ENCODE peak calls at places on chromosomes 16 and 17, in six cellular contexts. One of them, this sample, is unnamed. For H3K4me1, the result is how much of the 10 kb centered on the place peaks cover.

GRCh38 chr16:10949424-10949970 is 5.1 kb downstream of the CLEC16A start:
- DNase-seq in H1: peak
- DNase-seq in K562: no peak
- DNase-seq in HepG2: no peak
- DNase-seq in HCT116: no peak
- DNase-seq in GM12878: peak
- DNase-seq in this sample: peak

GRCh38 chr17:34895388-34895787 is 65.9 kb downstream of the CCT6B start:
- DNase-seq in H1: no peak
- DNase-seq in GM12878: no peak
- DNase-seq in HCT116: no peak
- DNase-seq in HepG2: no peak
- DNase-seq in K562: no peak
- DNase-seq in this sample: no peak

GRCh38 chr17:50426472-50426782 is 409 bp downstream of the ACSF2 start:
- DNase-seq in H1: no peak
- DNase-seq in GM12878: no peak
- DNase-seq in HCT116: no peak
- DNase-seq in HepG2: no peak
- DNase-seq in K562: no peak
- DNase-seq in this sample: no peak

GRCh38 chr17:55398689-55399088 is 22.9 kb downstream of the MMD start:
- DNase-seq in H1: no peak
- DNase-seq in HCT116: no peak
- DNase-seq in GM12878: no peak
- DNase-seq in K562: no peak
- DNase-seq in HepG2: peak
- DNase-seq in this sample: no peak

GRCh38 chr17:7613769-7614421 is 802 bp downstream of the FXR2 start:
- DNase-seq in HepG2: no peak
- DNase-seq in H1: no peak
- DNase-seq in K562: no peak
- DNase-seq in HCT116: no peak
- DNase-seq in GM12878: no peak
- DNase-seq in this sample: no peak

GRCh38 chr16:25035494-25036405 is 20.6 kb upstream of the ARHGAP17 start:
- DNase-seq in H1: no peak
- DNase-seq in GM12878: no peak
- DNase-seq in HCT116: no peak
- DNase-seq in K562: no peak
- DNase-seq in HepG2: no peak
- DNase-seq in this sample: no peak

GRCh38 chr17:36610472-36610871 is 9.1 kb downstream of the MRM1 start:
- DNase-seq in HepG2: no peak
- DNase-seq in H1: no peak
- DNase-seq in K562: no peak
- DNase-seq in HCT116: no peak
- DNase-seq in GM12878: no peak
- DNase-seq in this sample: no peak

GRCh38 chr16:53664724-53665345 is 38.8 kb downstream of the RPGRIP1L start:
- DNase-seq in K562: no peak
- DNase-seq in HepG2: no peak
- DNase-seq in HCT116: no peak
- DNase-seq in GM12878: peak
- DNase-seq in H1: no peak
- DNase-seq in this sample: no peak

GRCh38 chr17:64747938-64748540 is 85.9 kb upstream of the SMURF2 start:
- DNase-seq in K562: no peak
- DNase-seq in HCT116: no peak
- DNase-seq in GM12878: no peak
- DNase-seq in HepG2: no peak
- DNase-seq in H1: no peak
- DNase-seq in this sample: no peak

GRCh38 chr17:47692137-47692894 is 1.6 kb upstream of the TBKBP1 start:
- DNase-seq in HepG2: no peak
- DNase-seq in H1: no peak
- DNase-seq in GM12878: no peak
- DNase-seq in K562: no peak
- DNase-seq in HCT116: no peak
- DNase-seq in this sample: no peak

GRCh38 chr16:14958323-14958600 is 16.6 kb upstream of the PDXDC1 start:
- DNase-seq in H1: no peak
- DNase-seq in GM12878: no peak
- DNase-seq in HCT116: no peak
- DNase-seq in K562: no peak
- DNase-seq in HepG2: no peak
- DNase-seq in this sample: no peak

GRCh38 chr17:8831234-8831849 is 32.2 kb upstream of the MFSD6L start:
- DNase-seq in HCT116: no peak
- DNase-seq in HepG2: no peak
- DNase-seq in H1: peak
- DNase-seq in K562: no peak
- DNase-seq in GM12878: no peak
- DNase-seq in this sample: no peak

GRCh38 chr17:8830141-8830540 is 31.0 kb upstream of the MFSD6L start:
- DNase-seq in HepG2: no peak
- DNase-seq in H1: peak
- DNase-seq in GM12878: no peak
- DNase-seq in K562: no peak
- DNase-seq in HCT116: no peak
- DNase-seq in this sample: no peak

GRCh38 chr17:8835631-8836364 is 31.7 kb downstream of the PIK3R6 start:
- DNase-seq in HCT116: no peak
- DNase-seq in GM12878: no peak
- DNase-seq in K562: no peak
- DNase-seq in HepG2: no peak
- DNase-seq in H1: peak
- DNase-seq in this sample: no peak

GRCh38 chr17:8835106-8835505 is 32.4 kb downstream of the PIK3R6 start:
- DNase-seq in HepG2: no peak
- DNase-seq in GM12878: no peak
- DNase-seq in K562: no peak
- DNase-seq in H1: peak
- DNase-seq in HCT116: no peak
- DNase-seq in this sample: no peak

GRCh38 chr17:8832711-8833352 is 33.7 kb upstream of the MFSD6L start:
- DNase-seq in GM12878: no peak
- DNase-seq in HCT116: peak
- DNase-seq in HepG2: no peak
- DNase-seq in H1: peak
- DNase-seq in K562: peak
- DNase-seq in this sample: no peak
- TF ChIP-seq ZNF274 in GM12878: no peak
- TF ChIP-seq ZNF274 in HCT116: no peak
- TF ChIP-seq ZNF274 in HepG2: no peak
- TF ChIP-seq ZNF274 in H1: no peak
- TF ChIP-seq ZNF274 in K562: no peak
- TF ChIP-seq ZNF274 in this sample: no peak

GRCh38 chr17:30219315-30219714 is 16.2 kb downstream of the SLC6A4 start:
- DNase-seq in K562: no peak
- DNase-seq in GM12878: no peak
- DNase-seq in HCT116: no peak
- DNase-seq in H1: no peak
- DNase-seq in HepG2: no peak
- DNase-seq in this sample: no peak

GRCh38 chr17:30219833-30220232 is 15.7 kb downstream of the SLC6A4 start:
- DNase-seq in H1: no peak
- DNase-seq in HCT116: no peak
- DNase-seq in K562: peak
- DNase-seq in GM12878: no peak
- DNase-seq in HepG2: no peak
- DNase-seq in this sample: no peak

GRCh38 chr17:30218689-30219266 is 16.7 kb downstream of the SLC6A4 start:
- DNase-seq in H1: no peak
- DNase-seq in K562: no peak
- DNase-seq in HCT116: no peak
- DNase-seq in HepG2: no peak
- DNase-seq in GM12878: no peak
- DNase-seq in this sample: no peak

GRCh38 chr17:30217054-30217453 is 18.4 kb downstream of the SLC6A4 start:
- DNase-seq in H1: no peak
- DNase-seq in HCT116: no peak
- DNase-seq in K562: no peak
- DNase-seq in HepG2: no peak
- DNase-seq in GM12878: no peak
- DNase-seq in this sample: no peak

DNA sequence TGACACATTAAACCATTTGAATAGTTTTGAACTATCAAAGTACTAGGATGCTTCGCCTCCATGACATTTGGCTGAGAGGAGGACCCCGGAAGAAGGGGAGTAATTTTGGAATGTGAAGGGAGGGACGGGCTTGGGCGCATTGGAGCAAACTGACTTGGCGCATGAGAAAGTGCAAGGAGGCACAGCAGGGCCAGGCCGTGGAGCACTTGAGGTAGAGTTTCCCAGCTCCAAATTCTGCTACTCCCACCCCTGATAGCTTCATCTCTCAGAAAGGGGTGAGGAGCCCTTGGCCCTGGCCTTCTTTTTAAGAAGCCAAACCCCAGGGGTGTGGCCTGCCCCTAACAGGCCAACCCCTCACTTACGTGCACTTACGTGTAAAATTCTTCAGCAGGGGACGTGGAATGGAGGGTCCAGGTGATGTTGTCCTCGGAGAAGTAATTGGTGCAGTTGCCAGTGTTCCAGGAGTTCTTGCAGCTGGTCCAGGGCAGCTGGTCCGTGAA is 17.7 kb downstream of the SLC6A4 start:
- DNase-seq in HCT116: no peak
- DNase-seq in H1: no peak
- DNase-seq in K562: no peak
- DNase-seq in GM12878: no peak
- DNase-seq in HepG2: no peak
- DNase-seq in this sample: no peak
- H3K4me1 ChIP-seq in HCT116: under half
- H3K4me1 ChIP-seq in H1: under half
- H3K4me1 ChIP-seq in K562: under half
- H3K4me1 ChIP-seq in GM12878: under half
- H3K4me1 ChIP-seq in HepG2: under half
- H3K4me1 ChIP-seq in this sample: under half

GRCh38 chr16:58442547-58442946 is 50.3 kb downstream of the GINS3 start:
- DNase-seq in GM12878: no peak
- DNase-seq in K562: no peak
- DNase-seq in H1: no peak
- DNase-seq in HCT116: no peak
- DNase-seq in HepG2: no peak
- DNase-seq in this sample: no peak
- TF ChIP-seq YY1 in GM12878: no peak
- TF ChIP-seq YY1 in K562: no peak
- TF ChIP-seq YY1 in H1: no peak
- TF ChIP-seq YY1 in HCT116: no peak
- TF ChIP-seq YY1 in HepG2: no peak
- TF ChIP-seq YY1 in this sample: no peak

GRCh38 chr17:40936976-40937375 is 470 bp downstream of the KRT23 start:
- DNase-seq in HCT116: no peak
- DNase-seq in HepG2: no peak
- DNase-seq in GM12878: no peak
- DNase-seq in H1: no peak
- DNase-seq in K562: no peak
- DNase-seq in this sample: no peak

GRCh38 chr17:40932608-40933007 is 4.8 kb downstream of the KRT23 start:
- DNase-seq in HCT116: no peak
- DNase-seq in GM12878: no peak
- DNase-seq in HepG2: peak
- DNase-seq in K562: no peak
- DNase-seq in H1: no peak
- DNase-seq in this sample: no peak

GRCh38 chr17:40937384-40937819 is at the start of gene KRT23:
- DNase-seq in HCT116: no peak
- DNase-seq in GM12878: no peak
- DNase-seq in K562: no peak
- DNase-seq in HepG2: no peak
- DNase-seq in H1: no peak
- DNase-seq in this sample: no peak

GRCh38 chr17:40936437-40936971 is 942 bp downstream of the KRT23 start:
- DNase-seq in GM12878: no peak
- DNase-seq in K562: no peak
- DNase-seq in HepG2: peak
- DNase-seq in H1: no peak
- DNase-seq in HCT116: no peak
- DNase-seq in this sample: no peak

DNA sequence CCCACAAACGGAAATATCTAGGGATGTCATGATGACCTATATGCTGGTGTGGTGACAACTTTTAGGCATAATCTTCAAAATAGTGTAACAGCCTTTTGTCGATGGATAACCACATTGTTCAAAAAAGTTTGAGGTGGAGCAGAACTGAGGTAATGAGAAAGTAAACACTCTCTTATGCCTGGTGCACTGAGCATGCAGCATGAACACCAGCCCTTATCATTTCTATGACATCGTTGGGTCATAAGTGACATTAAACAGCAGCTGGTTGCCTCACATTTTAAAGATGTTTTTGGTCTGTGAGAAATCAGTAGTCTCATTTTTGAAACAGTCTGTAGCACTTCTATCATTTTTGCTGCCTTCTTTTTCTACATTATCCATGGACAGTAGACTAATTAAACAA is 1.8 kb downstream of the KRT23 start:
- DNase-seq in GM12878: no peak
- DNase-seq in H1: no peak
- DNase-seq in HepG2: no peak
- DNase-seq in HCT116: no peak
- DNase-seq in K562: no peak
- DNase-seq in this sample: no peak
- TF ChIP-seq ZNF274 in GM12878: no peak
- TF ChIP-seq ZNF274 in H1: no peak
- TF ChIP-seq ZNF274 in HepG2: no peak
- TF ChIP-seq ZNF274 in HCT116: no peak
- TF ChIP-seq ZNF274 in K562: no peak
- TF ChIP-seq ZNF274 in this sample: no peak

DNA sequence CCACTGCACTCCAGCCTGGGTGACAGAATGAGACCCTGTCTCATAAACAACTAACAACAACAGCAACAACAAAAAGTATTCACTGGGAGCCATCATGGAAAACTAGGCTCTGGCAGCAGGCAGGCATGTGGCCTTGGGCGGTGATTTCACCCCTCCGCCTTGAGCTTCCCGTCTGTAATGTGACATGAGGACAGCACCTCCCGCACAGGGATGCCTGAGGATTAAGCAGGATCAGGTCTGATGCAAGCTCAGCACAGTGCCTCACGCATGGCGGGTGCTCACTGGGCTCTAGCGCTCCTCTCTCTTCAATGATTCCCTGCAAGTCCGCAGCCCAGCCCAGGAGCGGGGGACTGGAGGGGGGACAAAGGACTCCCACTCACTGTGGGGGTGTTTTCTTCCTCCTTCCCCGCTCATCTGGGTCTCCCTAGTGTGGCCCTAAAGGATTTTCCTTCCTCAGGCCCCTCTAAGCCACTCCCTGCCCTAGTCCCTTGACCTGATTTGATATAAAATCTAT is 2.8 kb downstream of the PLCD3 start:
- DNase-seq in HepG2: peak
- DNase-seq in H1: no peak
- DNase-seq in HCT116: no peak
- DNase-seq in K562: no peak
- DNase-seq in GM12878: no peak
- DNase-seq in this sample: no peak
- H3K4me1 ChIP-seq in HepG2: half or more
- H3K4me1 ChIP-seq in H1: under half
- H3K4me1 ChIP-seq in HCT116: half or more
- H3K4me1 ChIP-seq in K562: under half
- H3K4me1 ChIP-seq in GM12878: under half
- H3K4me1 ChIP-seq in this sample: under half

This sample was measured in NT2/D1.